ENCODE peak calls at places on chromosomes 5 and 9, in eight cellular contexts. One of them, this sample, is unnamed.

GRCh38 chr9:129166962-129167557 is 11.0 kb downstream of the IER5L start:
- DNase-seq in HEK293T: peak
- DNase-seq in 8988T: peak
- DNase-seq in IMR-90: peak
- DNase-seq in esophagus squamous epithelium: peak
- DNase-seq in LHCN-M2: peak
- DNase-seq in NCI-H1417: peak
- DNase-seq in endothelial cell: no peak
- DNase-seq in this sample: peak

GRCh38 chr5:176904276-176904675 is 5.1 kb upstream of the HK3 start:
- DNase-seq in esophagus squamous epithelium: no peak
- DNase-seq in endothelial cell: no peak
- DNase-seq in 8988T: no peak
- DNase-seq in NCI-H1417: no peak
- DNase-seq in IMR-90: no peak
- DNase-seq in LHCN-M2: no peak
- DNase-seq in HEK293T: no peak
- DNase-seq in this sample: no peak

GRCh38 chr9:92634712-92635605 is 35.0 kb downstream of the IPPK start:
- DNase-seq in esophagus squamous epithelium: no peak
- DNase-seq in endothelial cell: peak
- DNase-seq in IMR-90: peak
- DNase-seq in LHCN-M2: peak
- DNase-seq in 8988T: peak
- DNase-seq in HEK293T: peak
- DNase-seq in NCI-H1417: peak
- DNase-seq in this sample: peak

GRCh38 chr9:33186457-33187168 is 19.5 kb upstream of the B4GALT1 start:
- DNase-seq in esophagus squamous epithelium: no peak
- DNase-seq in LHCN-M2: no peak
- DNase-seq in HEK293T: no peak
- DNase-seq in NCI-H1417: no peak
- DNase-seq in IMR-90: peak
- DNase-seq in endothelial cell: no peak
- DNase-seq in 8988T: no peak
- DNase-seq in this sample: no peak

GRCh38 chr9:93262537-93263310 is 78.8 kb downstream of the WNK2 start:
- DNase-seq in 8988T: no peak
- DNase-seq in HEK293T: no peak
- DNase-seq in endothelial cell: no peak
- DNase-seq in IMR-90: no peak
- DNase-seq in esophagus squamous epithelium: no peak
- DNase-seq in NCI-H1417: peak
- DNase-seq in LHCN-M2: no peak
- DNase-seq in this sample: no peak

GRCh38 chr5:127959152-127959764 is 124.3 kb upstream of the SLC12A2 start:
- DNase-seq in HEK293T: peak
- DNase-seq in 8988T: no peak
- DNase-seq in NCI-H1417: peak
- DNase-seq in esophagus squamous epithelium: no peak
- DNase-seq in IMR-90: peak
- DNase-seq in endothelial cell: peak
- DNase-seq in LHCN-M2: peak
- DNase-seq in this sample: peak

GRCh38 chr9:121718501-121718900 is 67.1 kb downstream of the DAB2IP start:
- DNase-seq in NCI-H1417: no peak
- DNase-seq in IMR-90: no peak
- DNase-seq in LHCN-M2: no peak
- DNase-seq in 8988T: no peak
- DNase-seq in HEK293T: no peak
- DNase-seq in esophagus squamous epithelium: no peak
- DNase-seq in endothelial cell: no peak
- DNase-seq in this sample: no peak

GRCh38 chr5:93875693-93876092 is 134.3 kb upstream of the POU5F2 start:
- DNase-seq in HEK293T: no peak
- DNase-seq in esophagus squamous epithelium: no peak
- DNase-seq in endothelial cell: no peak
- DNase-seq in NCI-H1417: no peak
- DNase-seq in IMR-90: no peak
- DNase-seq in LHCN-M2: no peak
- DNase-seq in 8988T: no peak
- DNase-seq in this sample: no peak

GRCh38 chr9:33023661-33024060 is 1.4 kb upstream of the DNAJA1 start:
- DNase-seq in endothelial cell: no peak
- DNase-seq in esophagus squamous epithelium: no peak
- DNase-seq in LHCN-M2: no peak
- DNase-seq in 8988T: no peak
- DNase-seq in NCI-H1417: no peak
- DNase-seq in HEK293T: no peak
- DNase-seq in IMR-90: no peak
- DNase-seq in this sample: no peak

GRCh38 chr5:135887881-135888614 is 7.6 kb downstream of the IL9 start:
- DNase-seq in esophagus squamous epithelium: no peak
- DNase-seq in 8988T: no peak
- DNase-seq in endothelial cell: peak
- DNase-seq in HEK293T: peak
- DNase-seq in IMR-90: peak
- DNase-seq in NCI-H1417: no peak
- DNase-seq in LHCN-M2: peak
- DNase-seq in this sample: no peak

GRCh38 chr9:1939926-1940368 is 75.2 kb upstream of the SMARCA2 start:
- DNase-seq in HEK293T: peak
- DNase-seq in IMR-90: peak
- DNase-seq in 8988T: no peak
- DNase-seq in endothelial cell: peak
- DNase-seq in LHCN-M2: peak
- DNase-seq in NCI-H1417: no peak
- DNase-seq in esophagus squamous epithelium: no peak
- DNase-seq in this sample: peak

GRCh38 chr5:163379298-163380155 is 57.9 kb upstream of the CCNG1 start:
- DNase-seq in esophagus squamous epithelium: no peak
- DNase-seq in endothelial cell: no peak
- DNase-seq in 8988T: no peak
- DNase-seq in IMR-90: peak
- DNase-seq in LHCN-M2: peak
- DNase-seq in NCI-H1417: no peak
- DNase-seq in HEK293T: no peak
- DNase-seq in this sample: peak

GRCh38 chr5:17021363-17021932 is 85.4 kb upstream of the MYO10 start:
- DNase-seq in NCI-H1417: no peak
- DNase-seq in endothelial cell: no peak
- DNase-seq in 8988T: no peak
- DNase-seq in esophagus squamous epithelium: no peak
- DNase-seq in LHCN-M2: no peak
- DNase-seq in IMR-90: peak
- DNase-seq in HEK293T: no peak
- DNase-seq in this sample: no peak